ENCODE peak calls at places on chromosomes 4 and X, in eight cellular contexts. D is M059J; Z is heart right ventricle; E is MV-4-11; B is stimulated activated CD8-positive, alpha-beta memory T cell treated with anti-CD3 and anti-CD28 coated beads, Interleukin-15, amount 100 ng/mL, for 4 hours; I is B cell; V is NCI-H2081; Q is stimulated activated CD4-positive, alpha-beta T cell treated with anti-CD3 and anti-CD28 coated beads, Interleukin-15, amount 100 ng/mL, for 48 hours. R is an unnamed sample.

GRCh38 chrX:136192839-136193414 is 45.6 kb downstream of the FHL1 start:
- DNase-seq in Q (no peak), Z (no peak), E (peak), D (peak), B (no peak), V (no peak), I (no peak), R (no peak)

GRCh38 chr4:107388736-107389135 is 331.3 kb downstream of the PAPSS1 start:
- DNase-seq in D (no peak), Q (no peak), V (no peak), I (no peak), B (no peak), Z (no peak), E (no peak), R (no peak)

GRCh38 chr4:6128221-6128871 is 72.0 kb downstream of the JAKMIP1 start:
- DNase-seq in D (no peak), B (no peak), Z (no peak), I (no peak), V (peak), Q (no peak), E (no peak), R (no peak)

GRCh38 chr4:54333657-54334056 is 104.6 kb downstream of the PDGFRA start:
- DNase-seq in E (no peak), B (no peak), Q (no peak), Z (no peak), D (no peak), I (no peak), V (no peak), R (no peak)

GRCh38 chr4:140757220-140757607 is 1.0 kb upstream of the TBC1D9 start:
- DNase-seq in B (no peak), Q (no peak), V (no peak), E (no peak), I (no peak), D (no peak), Z (no peak), R (peak)

GRCh38 chr4:84673475-84674230 is 90.7 kb downstream of the CDS1 start:
- DNase-seq in B (no peak), Q (no peak), I (no peak), V (no peak), D (peak), E (no peak), Z (no peak), R (no peak)

GRCh38 chrX:87583679-87584078 is 66.1 kb downstream of the KLHL4 start:
- DNase-seq in I (peak), B (no peak), Z (no peak), V (no peak), E (no peak), D (no peak), Q (no peak), R (no peak)

GRCh38 chr4:1544861-1545275 is 138.6 kb upstream of the NKX1-1 start:
- DNase-seq in Q (no peak), D (peak), I (no peak), E (no peak), B (no peak), Z (peak), V (no peak), R (no peak)

GRCh38 chr4:112704991-112705845 is 68.3 kb downstream of the LARP7 start:
- DNase-seq in Z (peak), E (no peak), D (peak), I (peak), V (no peak), Q (no peak), B (no peak), R (peak)